ENCODE peak calls at places on chromosomes 4 and X, in six cellular contexts. One of them, this sample, is unnamed.

GRCh38 chrX:10628906-10629305 is 8.5 kb upstream of the MID1 start:
- DNase-seq in cardiac fibroblast: no peak
- DNase-seq in Karpas-422: no peak
- DNase-seq in activated gamma-delta T cell treated with anti-CD3 and anti-CD28 coated beads, Interleukin-2, amount 50 U/mL, for 16 hours: no peak
- DNase-seq in stimulated activated CD4-positive, alpha-beta T cell treated with anti-CD3 and anti-CD28 coated beads, Interleukin-4, amount 100 ng/mL, for 4 hours: no peak
- DNase-seq in stimulated activated CD8-positive, alpha-beta memory T cell treated with anti-CD3 and anti-CD28 coated beads, Interleukin-15, amount 100 ng/mL, for 4 hours: no peak
- DNase-seq in this sample: no peak

GRCh38 chr4:173680278-173680677 is 150.2 kb upstream of the HAND2 start:
- DNase-seq in cardiac fibroblast: no peak
- DNase-seq in Karpas-422: no peak
- DNase-seq in activated gamma-delta T cell treated with anti-CD3 and anti-CD28 coated beads, Interleukin-2, amount 50 U/mL, for 16 hours: no peak
- DNase-seq in stimulated activated CD4-positive, alpha-beta T cell treated with anti-CD3 and anti-CD28 coated beads, Interleukin-4, amount 100 ng/mL, for 4 hours: no peak
- DNase-seq in stimulated activated CD8-positive, alpha-beta memory T cell treated with anti-CD3 and anti-CD28 coated beads, Interleukin-15, amount 100 ng/mL, for 4 hours: no peak
- DNase-seq in this sample: no peak

GRCh38 chr4:123856689-123857545 is 460.3 kb downstream of the SPRY1 start:
- DNase-seq in cardiac fibroblast: peak
- DNase-seq in Karpas-422: no peak
- DNase-seq in activated gamma-delta T cell treated with anti-CD3 and anti-CD28 coated beads, Interleukin-2, amount 50 U/mL, for 16 hours: no peak
- DNase-seq in stimulated activated CD4-positive, alpha-beta T cell treated with anti-CD3 and anti-CD28 coated beads, Interleukin-4, amount 100 ng/mL, for 4 hours: no peak
- DNase-seq in stimulated activated CD8-positive, alpha-beta memory T cell treated with anti-CD3 and anti-CD28 coated beads, Interleukin-15, amount 100 ng/mL, for 4 hours: no peak
- DNase-seq in this sample: no peak

GRCh38 chr4:37793562-37793961 is 32.9 kb upstream of the PGM2 start:
- DNase-seq in cardiac fibroblast: peak
- DNase-seq in Karpas-422: peak
- DNase-seq in activated gamma-delta T cell treated with anti-CD3 and anti-CD28 coated beads, Interleukin-2, amount 50 U/mL, for 16 hours: no peak
- DNase-seq in stimulated activated CD4-positive, alpha-beta T cell treated with anti-CD3 and anti-CD28 coated beads, Interleukin-4, amount 100 ng/mL, for 4 hours: no peak
- DNase-seq in stimulated activated CD8-positive, alpha-beta memory T cell treated with anti-CD3 and anti-CD28 coated beads, Interleukin-15, amount 100 ng/mL, for 4 hours: no peak
- DNase-seq in this sample: no peak

GRCh38 chr4:106647451-106647850 is 278.9 kb upstream of the GIMD1 start:
- DNase-seq in cardiac fibroblast: no peak
- DNase-seq in Karpas-422: no peak
- DNase-seq in activated gamma-delta T cell treated with anti-CD3 and anti-CD28 coated beads, Interleukin-2, amount 50 U/mL, for 16 hours: no peak
- DNase-seq in stimulated activated CD4-positive, alpha-beta T cell treated with anti-CD3 and anti-CD28 coated beads, Interleukin-4, amount 100 ng/mL, for 4 hours: no peak
- DNase-seq in stimulated activated CD8-positive, alpha-beta memory T cell treated with anti-CD3 and anti-CD28 coated beads, Interleukin-15, amount 100 ng/mL, for 4 hours: no peak
- DNase-seq in this sample: no peak

GRCh38 chr4:1953335-1953734 is 55.4 kb downstream of the NELFA start:
- DNase-seq in cardiac fibroblast: no peak
- DNase-seq in Karpas-422: no peak
- DNase-seq in activated gamma-delta T cell treated with anti-CD3 and anti-CD28 coated beads, Interleukin-2, amount 50 U/mL, for 16 hours: no peak
- DNase-seq in stimulated activated CD4-positive, alpha-beta T cell treated with anti-CD3 and anti-CD28 coated beads, Interleukin-4, amount 100 ng/mL, for 4 hours: no peak
- DNase-seq in stimulated activated CD8-positive, alpha-beta memory T cell treated with anti-CD3 and anti-CD28 coated beads, Interleukin-15, amount 100 ng/mL, for 4 hours: no peak
- DNase-seq in this sample: no peak

GRCh38 chr4:174375422-174375821 is 91.7 kb downstream of the CEP44 start:
- DNase-seq in cardiac fibroblast: no peak
- DNase-seq in Karpas-422: no peak
- DNase-seq in activated gamma-delta T cell treated with anti-CD3 and anti-CD28 coated beads, Interleukin-2, amount 50 U/mL, for 16 hours: no peak
- DNase-seq in stimulated activated CD4-positive, alpha-beta T cell treated with anti-CD3 and anti-CD28 coated beads, Interleukin-4, amount 100 ng/mL, for 4 hours: no peak
- DNase-seq in stimulated activated CD8-positive, alpha-beta memory T cell treated with anti-CD3 and anti-CD28 coated beads, Interleukin-15, amount 100 ng/mL, for 4 hours: no peak
- DNase-seq in this sample: no peak

GRCh38 chr4:114012749-114013148 is 33.3 kb upstream of the ARSJ start:
- DNase-seq in cardiac fibroblast: no peak
- DNase-seq in Karpas-422: no peak
- DNase-seq in activated gamma-delta T cell treated with anti-CD3 and anti-CD28 coated beads, Interleukin-2, amount 50 U/mL, for 16 hours: no peak
- DNase-seq in stimulated activated CD4-positive, alpha-beta T cell treated with anti-CD3 and anti-CD28 coated beads, Interleukin-4, amount 100 ng/mL, for 4 hours: no peak
- DNase-seq in stimulated activated CD8-positive, alpha-beta memory T cell treated with anti-CD3 and anti-CD28 coated beads, Interleukin-15, amount 100 ng/mL, for 4 hours: no peak
- DNase-seq in this sample: no peak

GRCh38 chr4:185738038-185738552 is 73.9 kb downstream of the SORBS2 start:
- DNase-seq in cardiac fibroblast: peak
- DNase-seq in Karpas-422: no peak
- DNase-seq in activated gamma-delta T cell treated with anti-CD3 and anti-CD28 coated beads, Interleukin-2, amount 50 U/mL, for 16 hours: no peak
- DNase-seq in stimulated activated CD4-positive, alpha-beta T cell treated with anti-CD3 and anti-CD28 coated beads, Interleukin-4, amount 100 ng/mL, for 4 hours: no peak
- DNase-seq in stimulated activated CD8-positive, alpha-beta memory T cell treated with anti-CD3 and anti-CD28 coated beads, Interleukin-15, amount 100 ng/mL, for 4 hours: no peak
- DNase-seq in this sample: no peak

GRCh38 chrX:150610446-150610845 is 42.0 kb downstream of the MTM1 start:
- DNase-seq in cardiac fibroblast: no peak
- DNase-seq in Karpas-422: no peak
- DNase-seq in activated gamma-delta T cell treated with anti-CD3 and anti-CD28 coated beads, Interleukin-2, amount 50 U/mL, for 16 hours: no peak
- DNase-seq in stimulated activated CD4-positive, alpha-beta T cell treated with anti-CD3 and anti-CD28 coated beads, Interleukin-4, amount 100 ng/mL, for 4 hours: no peak
- DNase-seq in stimulated activated CD8-positive, alpha-beta memory T cell treated with anti-CD3 and anti-CD28 coated beads, Interleukin-15, amount 100 ng/mL, for 4 hours: no peak
- DNase-seq in this sample: no peak

GRCh38 chr4:8540991-8541390 is 39.2 kb upstream of the GPR78 start:
- DNase-seq in cardiac fibroblast: no peak
- DNase-seq in Karpas-422: no peak
- DNase-seq in activated gamma-delta T cell treated with anti-CD3 and anti-CD28 coated beads, Interleukin-2, amount 50 U/mL, for 16 hours: no peak
- DNase-seq in stimulated activated CD4-positive, alpha-beta T cell treated with anti-CD3 and anti-CD28 coated beads, Interleukin-4, amount 100 ng/mL, for 4 hours: no peak
- DNase-seq in stimulated activated CD8-positive, alpha-beta memory T cell treated with anti-CD3 and anti-CD28 coated beads, Interleukin-15, amount 100 ng/mL, for 4 hours: no peak
- DNase-seq in this sample: no peak

GRCh38 chrX:30313322-30313721 is 4.1 kb upstream of the NR0B1 start:
- DNase-seq in cardiac fibroblast: no peak
- DNase-seq in Karpas-422: no peak
- DNase-seq in activated gamma-delta T cell treated with anti-CD3 and anti-CD28 coated beads, Interleukin-2, amount 50 U/mL, for 16 hours: no peak
- DNase-seq in stimulated activated CD4-positive, alpha-beta T cell treated with anti-CD3 and anti-CD28 coated beads, Interleukin-4, amount 100 ng/mL, for 4 hours: no peak
- DNase-seq in stimulated activated CD8-positive, alpha-beta memory T cell treated with anti-CD3 and anti-CD28 coated beads, Interleukin-15, amount 100 ng/mL, for 4 hours: no peak
- DNase-seq in this sample: no peak

GRCh38 chrX:46294234-46294633 is 251.0 kb downstream of the ZNF674 start:
- DNase-seq in cardiac fibroblast: peak
- DNase-seq in Karpas-422: no peak
- DNase-seq in activated gamma-delta T cell treated with anti-CD3 and anti-CD28 coated beads, Interleukin-2, amount 50 U/mL, for 16 hours: no peak
- DNase-seq in stimulated activated CD4-positive, alpha-beta T cell treated with anti-CD3 and anti-CD28 coated beads, Interleukin-4, amount 100 ng/mL, for 4 hours: no peak
- DNase-seq in stimulated activated CD8-positive, alpha-beta memory T cell treated with anti-CD3 and anti-CD28 coated beads, Interleukin-15, amount 100 ng/mL, for 4 hours: no peak
- DNase-seq in this sample: no peak

GRCh38 chr4:6184169-6184568 is 16.2 kb downstream of the JAKMIP1 start:
- DNase-seq in cardiac fibroblast: no peak
- DNase-seq in Karpas-422: no peak
- DNase-seq in activated gamma-delta T cell treated with anti-CD3 and anti-CD28 coated beads, Interleukin-2, amount 50 U/mL, for 16 hours: no peak
- DNase-seq in stimulated activated CD4-positive, alpha-beta T cell treated with anti-CD3 and anti-CD28 coated beads, Interleukin-4, amount 100 ng/mL, for 4 hours: no peak
- DNase-seq in stimulated activated CD8-positive, alpha-beta memory T cell treated with anti-CD3 and anti-CD28 coated beads, Interleukin-15, amount 100 ng/mL, for 4 hours: no peak
- DNase-seq in this sample: no peak

GRCh38 chr4:78747328-78747946 is 28.7 kb upstream of the BMP2K start:
- DNase-seq in cardiac fibroblast: no peak
- DNase-seq in Karpas-422: no peak
- DNase-seq in activated gamma-delta T cell treated with anti-CD3 and anti-CD28 coated beads, Interleukin-2, amount 50 U/mL, for 16 hours: no peak
- DNase-seq in stimulated activated CD4-positive, alpha-beta T cell treated with anti-CD3 and anti-CD28 coated beads, Interleukin-4, amount 100 ng/mL, for 4 hours: no peak
- DNase-seq in stimulated activated CD8-positive, alpha-beta memory T cell treated with anti-CD3 and anti-CD28 coated beads, Interleukin-15, amount 100 ng/mL, for 4 hours: no peak
- DNase-seq in this sample: no peak

GRCh38 chr4:75705198-75705712 is 19.1 kb upstream of the USO1 start:
- DNase-seq in cardiac fibroblast: no peak
- DNase-seq in Karpas-422: no peak
- DNase-seq in activated gamma-delta T cell treated with anti-CD3 and anti-CD28 coated beads, Interleukin-2, amount 50 U/mL, for 16 hours: no peak
- DNase-seq in stimulated activated CD4-positive, alpha-beta T cell treated with anti-CD3 and anti-CD28 coated beads, Interleukin-4, amount 100 ng/mL, for 4 hours: no peak
- DNase-seq in stimulated activated CD8-positive, alpha-beta memory T cell treated with anti-CD3 and anti-CD28 coated beads, Interleukin-15, amount 100 ng/mL, for 4 hours: no peak
- DNase-seq in this sample: no peak

This sample was measured in C1 segment of cervical spinal cord.